ENCODE peak calls at places on chromosome 4, in four cellular contexts. Q is HCT116; W is stimulated activated CD8-positive, alpha-beta memory T cell treated with anti-CD3 and anti-CD28 coated beads, Interleukin-12 subunit alpha, Interleukin-12 subunit beta, amount 100 ng/mL, for 4 hours; H is MCF 10A. G is an unnamed sample.

GRCh38 chr4:11720292-11720691 is 291.6 kb upstream of the HS3ST1 start:
- DNase-seq in Q (no peak), W (no peak), H (peak), G (no peak)

GRCh38 chr4:55372259-55372658 is 23.5 kb upstream of the TMEM165 start:
- DNase-seq in Q (no peak), W (no peak), H (no peak), G (peak)

GRCh38 chr4:38310446-38311043 is 350.3 kb downstream of the PTTG2 start:
- DNase-seq in Q (no peak), W (peak), H (no peak), G (no peak)

GRCh38 chr4:15778742-15779231 is 659 bp downstream of the CD38 start:
- DNase-seq in Q (no peak), W (peak), H (no peak), G (no peak)

GRCh38 chr4:6938237-6938636 is 28.6 kb downstream of the TBC1D14 start:
- DNase-seq in Q (no peak), W (no peak), H (no peak), G (no peak)

GRCh38 chr4:100977746-100978397 is 369.5 kb downstream of the PPP3CA start:
- DNase-seq in Q (no peak), W (no peak), H (peak), G (no peak)

GRCh38 chr4:148059617-148060180 is 327.8 kb downstream of the ARHGAP10 start:
- DNase-seq in Q (no peak), W (no peak), H (no peak), G (no peak)

GRCh38 chr4:70734168-70734954 is 12.6 kb downstream of the RUFY3 start:
- DNase-seq in Q (no peak), W (no peak), H (peak), G (peak)

GRCh38 chr4:8328866-8329559 is 59.5 kb downstream of the HTRA3 start:
- DNase-seq in Q (no peak), W (no peak), H (no peak), G (no peak)

GRCh38 chr4:184826315-184827266 is 823 bp upstream of the ACSL1 start:
- DNase-seq in Q (no peak), W (peak), H (no peak), G (no peak)

GRCh38 chr4:5142726-5143125 is 91.4 kb downstream of the STK32B start:
- DNase-seq in Q (peak), W (no peak), H (peak), G (peak)

GRCh38 chr4:125316391-125316780 is 1.6 kb downstream of the FAT4 start:
- DNase-seq in Q (no peak), W (no peak), H (peak), G (no peak)

GRCh38 chr4:60562353-60562752 is 637.8 kb upstream of the ADGRL3 start:
- DNase-seq in Q (no peak), W (no peak), H (no peak), G (no peak)

GRCh38 chr4:37628977-37629609 is 57.1 kb downstream of the RELL1 start:
- DNase-seq in Q (peak), W (no peak), H (peak), G (no peak)

GRCh38 chr4:158172558-158173258 is at the start of gene GASK1B:
- DNase-seq in Q (peak), W (no peak), H (peak), G (peak)

GRCh38 chr4:176837176-176837915 is 44.6 kb upstream of the VEGFC start:
- DNase-seq in Q (no peak), W (no peak), H (no peak), G (no peak)

GRCh38 chr4:10403633-10404445 is 53.4 kb downstream of the ZNF518B start:
- DNase-seq in Q (peak), W (no peak), H (peak), G (peak)

GRCh38 chr4:99821918-99822503 is 5.4 kb downstream of the DAPP1 start:
- DNase-seq in Q (no peak), W (no peak), H (no peak), G (no peak)

GRCh38 chr4:168560184-168560834 is 63.5 kb downstream of the PALLD start:
- DNase-seq in Q (no peak), W (no peak), H (peak), G (no peak)

GRCh38 chr4:110629214-110629754 is 6.4 kb upstream of the PITX2 start:
- DNase-seq in Q (no peak), W (no peak), H (no peak), G (no peak)

GRCh38 chr4:97911236-97911906 is 231.9 kb downstream of the STPG2 start:
- DNase-seq in Q (no peak), W (no peak), H (no peak), G (no peak)

GRCh38 chr4:138445098-138445497 is 202.9 kb upstream of the SLC7A11 start:
- DNase-seq in Q (no peak), W (no peak), H (no peak), G (no peak)

GRCh38 chr4:107261241-107261874 is 225.2 kb upstream of the DKK2 start:
- DNase-seq in Q (no peak), W (no peak), H (peak), G (no peak)